ENCODE peak calls at places on chromosomes 13 and 19, in eight cellular contexts. S is fibroblast of lung, H is HCT116, W is astrocyte, I is SK-N-SH, B is mammary epithelial cell, Z is neural progenitor cell, L is trophoblast cell. T is an unnamed sample.

GRCh38 chr13:105050696-105051095 is 1484.8 kb downstream of the EFNB2 start:
- DNase-seq in S (peak; percentile 68), I (no peak), Z (no peak), H (no peak), W (peak; percentile 51), B (no peak), L (no peak), T (no peak)

GRCh38 chr19:13964776-13965175 is 12.5 kb downstream of the DCAF15 start:
- DNase-seq in H (no peak), W (peak; percentile 25), L (no peak), Z (no peak), B (no peak), I (no peak), S (peak; percentile 49), T (no peak)

GRCh38 chr13:23621316-23621645 is 51.1 kb downstream of the TNFRSF19 start:
- DNase-seq in I (no peak), B (peak; percentile 97), Z (no peak), L (peak; percentile 43), S (peak; percentile 95), H (no peak), W (peak; percentile 96), T (no peak)

GRCh38 chr13:96141032-96141431 is 51.1 kb downstream of the HS6ST3 start:
- DNase-seq in I (no peak), W (peak; percentile 3), L (peak; percentile 45), Z (peak; percentile 67), H (no peak), B (peak; percentile 16), S (peak; percentile 29), T (no peak)

GRCh38 chr13:95145587-95145986 is 155.7 kb downstream of the ABCC4 start:
- DNase-seq in B (no peak), L (no peak), Z (no peak), I (no peak), W (no peak), S (no peak), H (no peak), T (no peak)

GRCh38 chr19:38907670-38908069 is 4.3 kb downstream of the CCER2 start:
- DNase-seq in H (no peak), S (no peak), W (no peak), Z (no peak), L (no peak), B (no peak), I (no peak), T (no peak)

GRCh38 chr19:35396240-35396885 is 25.5 kb downstream of the GPR42 start:
- DNase-seq in L (no peak), B (no peak), S (no peak), H (no peak), W (no peak), Z (no peak), I (no peak), T (no peak)

GRCh38 chr13:92838786-92839185 is 387.8 kb upstream of the GPC6 start:
- DNase-seq in L (peak; percentile 1), I (no peak), W (peak; percentile 98), B (peak; percentile 95), H (no peak), Z (no peak), S (peak; percentile 98), T (no peak)

GRCh38 chr19:18418725-18419194 is 438 bp upstream of the SSBP4 start:
- DNase-seq in H (no peak), W (no peak), S (no peak), B (no peak), I (no peak), L (peak; percentile 51), Z (no peak), T (no peak)

GRCh38 chr13:113110048-113110851 is 4.7 kb downstream of the F7 start:
- DNase-seq in W (no peak), H (no peak), Z (no peak), L (no peak), B (no peak), I (peak; percentile 75), S (peak; percentile 17), T (no peak)

GRCh38 chr13:33367931-33368330 is 82.4 kb upstream of the STARD13 start:
- DNase-seq in W (no peak), Z (no peak), S (no peak), L (no peak), I (no peak), B (no peak), H (no peak), T (no peak)

GRCh38 chr19:8423821-8424223 is 10.7 kb downstream of the MARCHF2 start:
- DNase-seq in S (peak; percentile 96), W (peak; percentile 95), B (peak; percentile 93), L (peak; percentile 99), H (peak; percentile 85), I (peak; percentile 66), Z (no peak), T (peak; percentile 41)

GRCh38 chr19:7500811-7501450 is 12.1 kb upstream of the PEX11G start:
- DNase-seq in W (peak; percentile 61), B (peak; percentile 72), Z (peak; percentile 94), H (peak; percentile 78), L (no peak), I (peak; percentile 93), S (peak; percentile 73), T (peak; percentile 75)

GRCh38 chr13:47418206-47418920 is 521.5 kb upstream of the HTR2A start:
- DNase-seq in S (no peak), W (no peak), B (no peak), I (no peak), Z (no peak), H (no peak), L (peak; percentile 77), T (no peak)

GRCh38 chr13:105918842-105919741 is 616.4 kb downstream of the EFNB2 start:
- DNase-seq in S (peak; percentile 83), B (peak; percentile 66), H (peak; percentile 88), Z (no peak), W (peak; percentile 76), I (peak; percentile 71), L (peak; percentile 95), T (no peak)

GRCh38 chr13:100454876-100455275 is 133.7 kb downstream of the GGACT start:
- DNase-seq in Z (no peak), H (peak; percentile 79), B (peak; percentile 63), L (peak; percentile 32), S (peak; percentile 76), I (no peak), W (peak; percentile 68), T (no peak)

GRCh38 chr19:51293571-51294210 is 17.8 kb upstream of the IGLON5 start:
- DNase-seq in L (no peak), Z (no peak), B (no peak), I (no peak), W (no peak), S (no peak), H (no peak), T (no peak)

GRCh38 chr13:98384739-98385138 is 192.2 kb downstream of the STK24 start:
- DNase-seq in W (peak; percentile 69), L (no peak), Z (no peak), B (peak; percentile 5), I (no peak), H (no peak), S (peak; percentile 79), T (no peak)

GRCh38 chr13:66180806-66181205 is 1049.3 kb downstream of the PCDH9 start:
- DNase-seq in B (no peak), W (no peak), I (no peak), L (no peak), Z (no peak), S (peak; percentile 1), H (no peak), T (no peak)

GRCh38 chr13:52744842-52745241 is 5.2 kb upstream of the CNMD start:
- DNase-seq in W (no peak), Z (no peak), B (no peak), I (no peak), L (no peak), S (no peak), H (no peak), T (no peak)

GRCh38 chr19:10106100-10106936 is at the start of gene PPAN:
- DNase-seq in I (peak; percentile 100), B (peak; percentile 96), W (peak; percentile 92), S (peak; percentile 96), H (peak; percentile 94), Z (peak; percentile 100), L (peak; percentile 99), T (peak; percentile 93)
- H3K9ac ChIP-seq in I (peak within 1 kb of the TSS; percentile 96), B (peak within 1 kb of the TSS; percentile 80), W (peak within 1 kb of the TSS; percentile 88), S (peak within 1 kb of the TSS; percentile 90), H (peak within 1 kb of the TSS; percentile 85), Z (peak within 1 kb of the TSS; percentile 87), L (peak within 1 kb of the TSS; percentile 93), T (peak within 1 kb of the TSS; percentile 95)

GRCh38 chr13:111917086-111917485 is 149.9 kb upstream of the SOX1 start:
- DNase-seq in L (no peak), H (no peak), I (no peak), B (no peak), W (no peak), S (no peak), Z (no peak), T (no peak)

GRCh38 chr13:111917901-111918300 is 149.0 kb upstream of the SOX1 start:
- DNase-seq in H (no peak), B (no peak), W (no peak), L (no peak), I (no peak), S (no peak), Z (no peak), T (no peak)

GRCh38 chr13:111915104-111915551 is 151.8 kb upstream of the SOX1 start:
- DNase-seq in L (no peak), B (no peak), S (no peak), W (no peak), Z (no peak), H (no peak), I (no peak), T (no peak)

GRCh38 chr13:111914241-111915103 is 152.5 kb upstream of the SOX1 start:
- DNase-seq in I (no peak), L (no peak), H (no peak), B (no peak), Z (no peak), W (no peak), S (no peak), T (no peak)

GRCh38 chr13:111916201-111916600 is 150.7 kb upstream of the SOX1 start:
- DNase-seq in H (no peak), L (no peak), S (no peak), I (no peak), W (no peak), B (no peak), Z (no peak), T (no peak)
- H3K27me3 ChIP-seq in H (peaks cover 12% of the 10 kb centered on the region), L (no peaks in the 10 kb centered on the region), S (no peaks in the 10 kb centered on the region), I (no peaks in the 10 kb centered on the region), W (no peaks in the 10 kb centered on the region), B (no peaks in the 10 kb centered on the region), Z (no peaks in the 10 kb centered on the region), T (peaks cover 24% of the 10 kb centered on the region)

GRCh38 chr19:2495130-2495641 is 19.3 kb downstream of the GADD45B start:
- DNase-seq in S (peak; percentile 56), H (no peak), Z (peak; percentile 21), L (peak; percentile 55), I (peak; percentile 70), B (peak; percentile 55), W (no peak), T (no peak)
- H3K4me1 ChIP-seq in S (peaks cover 14% of the 10 kb centered on the region), H (peaks cover 33% of the 10 kb centered on the region), Z (peaks cover 8% of the 10 kb centered on the region), L (peaks cover 40% of the 10 kb centered on the region), I (peaks cover 22% of the 10 kb centered on the region), B (peaks cover 40% of the 10 kb centered on the region), W (peaks cover 45% of the 10 kb centered on the region), T (peaks cover 21% of the 10 kb centered on the region)

DNA sequence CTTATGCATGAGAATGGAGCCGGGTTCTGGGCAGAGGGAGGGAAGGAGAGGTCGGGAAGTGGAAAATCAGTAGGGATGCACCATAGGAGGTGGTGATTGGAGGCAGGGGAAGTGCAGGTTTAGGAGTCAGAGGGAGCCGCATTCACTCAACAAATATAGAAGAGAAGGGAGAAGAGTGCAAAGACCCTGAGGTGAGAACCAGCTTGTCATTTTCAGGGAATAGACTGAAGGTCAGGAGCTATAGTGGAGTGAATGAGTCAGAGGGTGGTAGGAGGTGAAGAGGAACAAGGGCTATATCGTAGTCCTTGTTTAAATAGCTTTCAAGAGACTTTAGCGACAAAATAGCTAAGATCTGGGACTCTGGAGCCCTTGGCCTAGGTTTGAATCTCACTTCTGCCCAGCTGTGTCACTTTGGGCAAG is 828 bp downstream of the RAB4B start:
- DNase-seq in S (no peak), Z (no peak), W (peak; percentile 22), H (no peak), I (no peak), B (no peak), L (peak; percentile 41), T (no peak)
- H3K9ac ChIP-seq in S (peak overlapping the region; percentile 89), Z (no peak overlapping the region), W (peak overlapping the region; percentile 91), H (peak overlapping the region; percentile 66), I (peak overlapping the region; percentile 85), B (no peak overlapping the region), L (no peak overlapping the region), T (no peak overlapping the region)

T was measured in neuronal stem cell.